ENCODE peak calls at places on chromosomes 1 and 21, in nine cellular contexts. I is CD8-positive, alpha-beta T cell; P is hepatocyte; M is lower leg skin; C is fibroblast of lung; W is Calu3; Y is brain microvascular endothelial cell; N is WERI-Rb-1; H is mammary epithelial cell. O is an unnamed sample.

GRCh38 chr1:94864821-94865220 is 44.7 kb downstream of the SLC44A3 start:
- DNase-seq in I (no peak), P (peak), M (peak), C (no peak), W (no peak), Y (no peak), N (no peak), H (no peak), O (no peak)

GRCh38 chr1:28646040-28646439 is 2.4 kb upstream of the RNU11 start:
- DNase-seq in I (no peak), P (peak), M (no peak), C (no peak), W (no peak), Y (peak), N (no peak), H (no peak), O (no peak)

GRCh38 chr1:74368335-74368734 is 133.1 kb downstream of the TNNI3K start:
- DNase-seq in I (no peak), P (no peak), M (no peak), C (peak), W (no peak), Y (no peak), N (no peak), H (no peak), O (no peak)

GRCh38 chr1:174041369-174041768 is 19.2 kb upstream of the RC3H1 start:
- DNase-seq in I (no peak), P (no peak), M (no peak), C (no peak), W (no peak), Y (no peak), N (no peak), H (no peak), O (no peak)

GRCh38 chr1:33045246-33045645 is 8.6 kb upstream of the AK2 start:
- DNase-seq in I (no peak), P (peak), M (no peak), C (no peak), W (peak), Y (no peak), N (no peak), H (no peak), O (no peak)

GRCh38 chr1:2603521-2604155 is 17.1 kb downstream of the PRXL2B start:
- DNase-seq in I (no peak), P (no peak), M (peak), C (no peak), W (no peak), Y (no peak), N (no peak), H (no peak), O (no peak)

GRCh38 chr1:20233866-20234265 is 47.5 kb upstream of the PLA2G2C start:
- DNase-seq in I (no peak), P (no peak), M (no peak), C (peak), W (no peak), Y (no peak), N (no peak), H (peak), O (no peak)

GRCh38 chr1:21887216-21887736 is 49.8 kb downstream of the HSPG2 start:
- DNase-seq in I (no peak), P (no peak), M (no peak), C (no peak), W (no peak), Y (no peak), N (no peak), H (no peak), O (no peak)

GRCh38 chr1:54302951-54303843 is 103.0 kb downstream of the SSBP3 start:
- DNase-seq in I (no peak), P (no peak), M (no peak), C (peak), W (no peak), Y (peak), N (no peak), H (no peak), O (no peak)

GRCh38 chr1:164675342-164675904 is 116.4 kb downstream of the PBX1 start:
- DNase-seq in I (no peak), P (peak), M (no peak), C (peak), W (peak), Y (peak), N (no peak), H (peak), O (no peak)

GRCh38 chr1:161096015-161096414 is 2.1 kb upstream of the KLHDC9 start:
- DNase-seq in I (no peak), P (no peak), M (peak), C (no peak), W (no peak), Y (no peak), N (no peak), H (no peak), O (no peak)

GRCh38 chr1:64229307-64229706 is 25.9 kb downstream of the UBE2U start:
- DNase-seq in I (no peak), P (no peak), M (no peak), C (no peak), W (no peak), Y (no peak), N (no peak), H (no peak), O (no peak)

GRCh38 chr1:85394130-85394529 is 70.8 kb downstream of the DDAH1 start:
- DNase-seq in I (no peak), P (no peak), M (no peak), C (no peak), W (no peak), Y (no peak), N (peak), H (no peak), O (no peak)
- TF ChIP-seq CTCF in I (no peak), P (no peak), M (no peak), C (no peak), W (no peak), Y (no peak), N (no peak), H (no peak), O (no peak)

DNA sequence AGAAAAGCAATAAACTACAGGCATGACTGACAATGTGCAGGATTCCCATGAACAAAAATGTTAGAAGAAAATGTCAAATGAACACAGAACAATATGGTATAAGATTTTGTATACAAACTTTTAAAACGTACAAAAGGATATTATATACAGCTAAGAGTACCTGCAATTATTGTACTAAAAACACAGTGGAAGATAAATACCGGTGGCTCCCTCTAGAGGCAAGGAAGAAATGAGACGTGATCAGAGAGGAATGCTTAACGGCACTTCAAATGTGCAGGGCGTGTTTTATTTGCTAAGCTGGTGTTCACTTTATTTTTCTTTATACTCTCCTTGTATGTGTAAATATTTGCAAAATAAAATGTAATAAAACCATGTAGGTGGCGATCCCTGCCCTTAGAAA is 191.8 kb upstream of the SAMSN1 start:
- DNase-seq in I (no peak), P (peak), M (no peak), C (no peak), W (peak), Y (peak), N (peak), H (peak), O (no peak)
- TF ChIP-seq CTCF in I (peak), P (peak), M (no peak), C (peak), W (peak), Y (peak), N (peak), H (peak), O (peak)

DNA sequence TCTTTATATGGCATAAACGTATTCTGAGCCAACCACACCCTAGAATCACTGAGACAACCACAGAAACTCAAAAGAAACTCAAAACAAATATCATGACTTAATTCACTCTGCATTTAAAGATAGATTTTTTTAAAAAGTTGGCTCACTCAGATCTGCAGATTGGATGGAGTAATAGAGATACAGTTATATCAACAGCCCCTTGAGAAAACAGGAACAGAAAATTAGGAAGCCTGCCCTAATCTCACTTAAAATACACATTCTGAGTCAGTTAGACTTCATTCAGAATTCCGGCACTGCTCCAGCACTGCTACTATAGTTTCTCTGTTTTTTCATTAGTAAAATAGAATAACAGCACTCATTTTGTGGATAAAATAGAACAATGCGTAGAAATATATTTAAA is 94.9 kb downstream of the COL24A1 start:
- DNase-seq in I (no peak), P (no peak), M (no peak), C (no peak), W (no peak), Y (peak), N (no peak), H (no peak), O (no peak)
- TF ChIP-seq CTCF in I (no peak), P (no peak), M (no peak), C (no peak), W (no peak), Y (no peak), N (no peak), H (no peak), O (no peak)

DNA sequence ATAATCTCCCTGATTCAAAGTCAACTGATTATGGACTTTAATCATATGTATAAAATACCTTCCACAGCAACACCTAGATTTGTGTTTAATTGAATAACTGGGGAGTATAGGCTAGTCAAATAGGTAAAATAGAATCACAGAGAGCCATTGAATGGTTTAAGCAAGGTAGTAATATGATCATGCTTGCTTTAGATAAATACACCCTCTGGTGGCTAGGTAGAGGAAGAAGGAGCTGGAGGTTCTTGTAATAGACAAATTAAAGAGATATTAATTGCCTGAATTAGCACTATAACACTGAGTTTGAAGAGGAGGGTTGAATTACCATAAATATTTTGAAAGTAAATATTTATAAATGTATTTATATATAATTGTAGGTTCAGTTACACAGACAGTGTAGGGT is 40.3 kb downstream of the DIRAS3 start:
- DNase-seq in I (no peak), P (peak), M (no peak), C (peak), W (no peak), Y (no peak), N (no peak), H (peak), O (no peak)
- TF ChIP-seq CTCF in I (no peak), P (peak), M (no peak), C (peak), W (no peak), Y (peak), N (no peak), H (peak), O (no peak)

DNA sequence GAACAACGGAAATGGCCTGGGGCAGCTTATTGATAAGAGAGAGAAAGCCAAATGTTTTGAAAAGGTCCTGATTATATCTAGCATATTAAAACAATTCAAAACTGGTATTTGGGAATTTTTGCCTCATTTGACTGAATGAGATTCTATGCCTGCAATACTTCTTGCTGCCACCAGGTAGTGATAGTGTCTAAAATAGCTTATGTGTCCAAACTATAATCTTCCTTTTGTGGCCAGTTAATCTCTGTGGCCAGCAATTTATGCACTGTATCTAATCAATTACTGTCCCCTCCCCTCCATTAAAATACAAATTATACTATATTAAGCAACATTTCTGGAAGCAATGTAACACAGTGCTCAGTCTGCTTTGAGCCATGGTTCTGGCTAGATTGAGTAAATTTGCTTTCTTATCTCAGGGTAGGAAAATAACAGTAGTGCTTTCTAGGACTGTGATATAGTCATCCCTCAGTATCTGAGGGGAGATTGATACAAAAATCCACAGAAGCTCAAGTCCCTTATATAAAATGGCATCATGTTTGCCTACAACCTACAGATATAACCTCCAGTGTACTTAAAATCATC is 91.8 kb downstream of the FOXD2 start:
- DNase-seq in I (no peak), P (no peak), M (no peak), C (no peak), W (no peak), Y (no peak), N (no peak), H (no peak), O (no peak)
- TF ChIP-seq CTCF in I (peak), P (peak), M (no peak), C (peak), W (peak), Y (peak), N (peak), H (peak), O (peak)

DNA sequence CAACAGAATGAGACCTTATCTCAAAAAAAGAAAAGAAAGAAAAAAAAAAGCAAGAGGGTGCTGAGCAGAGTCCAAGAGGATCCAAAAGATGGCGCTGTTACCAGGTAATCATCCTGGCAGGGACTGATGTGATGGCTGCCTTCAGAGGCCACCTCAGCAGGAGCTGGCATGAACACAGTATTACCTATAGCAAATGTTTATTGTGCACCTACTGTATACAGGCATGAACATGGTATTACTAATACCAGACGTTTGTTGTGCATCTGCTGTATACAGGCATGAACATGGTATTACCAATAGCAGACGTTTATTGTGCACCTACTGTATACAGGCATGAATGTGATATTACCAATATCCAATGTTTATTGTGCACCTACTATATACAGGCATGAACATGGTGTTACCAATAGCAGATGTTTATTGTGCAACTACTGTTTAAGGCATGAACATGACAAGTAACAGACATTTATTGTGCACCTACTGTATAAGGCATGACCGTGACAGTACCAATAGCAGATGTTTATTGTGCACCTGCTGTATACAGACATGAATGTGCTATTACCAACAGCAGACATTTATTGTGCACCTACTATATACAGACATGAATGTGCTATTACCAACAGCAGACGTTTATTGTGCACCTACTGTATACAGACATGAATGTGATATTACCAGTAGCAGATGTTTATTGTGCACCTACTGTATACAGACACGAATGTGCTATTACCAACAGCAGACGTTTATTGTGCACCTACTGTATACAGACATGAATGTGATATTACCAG is 115.1 kb upstream of the TMEM51 start:
- DNase-seq in I (no peak), P (peak), M (no peak), C (no peak), W (peak), Y (no peak), N (peak), H (peak), O (no peak)
- TF ChIP-seq CTCF in I (no peak), P (peak), M (no peak), C (peak), W (peak), Y (peak), N (peak), H (peak), O (peak)

DNA sequence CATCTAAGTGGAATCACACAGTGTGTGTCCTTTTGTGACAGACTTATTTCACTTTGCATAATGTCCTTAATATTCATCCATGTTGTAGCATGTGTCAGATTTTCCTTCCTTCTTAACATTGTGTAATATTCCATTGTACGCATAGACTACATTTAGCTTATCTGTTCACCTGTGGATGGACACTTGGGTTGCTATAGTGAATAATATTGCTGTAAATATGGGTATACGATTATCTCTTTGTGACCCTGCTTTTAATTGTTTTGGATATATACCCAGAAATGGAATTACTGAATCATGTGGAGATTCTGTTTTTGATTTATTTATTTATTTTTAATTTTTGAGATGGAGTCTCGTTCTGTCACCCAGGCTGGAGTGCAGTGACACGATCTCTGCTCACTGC is 63.0 kb upstream of the ATP5PO start:
- DNase-seq in I (no peak), P (no peak), M (no peak), C (no peak), W (no peak), Y (no peak), N (no peak), H (no peak), O (no peak)
- TF ChIP-seq CTCF in I (no peak), P (no peak), M (no peak), C (no peak), W (no peak), Y (no peak), N (no peak), H (no peak), O (no peak)

GRCh38 chr1:78333426-78334012 is 157.3 kb upstream of the PTGFR start:
- DNase-seq in I (no peak), P (peak), M (no peak), C (peak), W (peak), Y (peak), N (peak), H (peak), O (peak)
- TF ChIP-seq CTCF in I (peak), P (peak), M (no peak), C (peak), W (peak), Y (peak), N (peak), H (peak), O (peak)

DNA sequence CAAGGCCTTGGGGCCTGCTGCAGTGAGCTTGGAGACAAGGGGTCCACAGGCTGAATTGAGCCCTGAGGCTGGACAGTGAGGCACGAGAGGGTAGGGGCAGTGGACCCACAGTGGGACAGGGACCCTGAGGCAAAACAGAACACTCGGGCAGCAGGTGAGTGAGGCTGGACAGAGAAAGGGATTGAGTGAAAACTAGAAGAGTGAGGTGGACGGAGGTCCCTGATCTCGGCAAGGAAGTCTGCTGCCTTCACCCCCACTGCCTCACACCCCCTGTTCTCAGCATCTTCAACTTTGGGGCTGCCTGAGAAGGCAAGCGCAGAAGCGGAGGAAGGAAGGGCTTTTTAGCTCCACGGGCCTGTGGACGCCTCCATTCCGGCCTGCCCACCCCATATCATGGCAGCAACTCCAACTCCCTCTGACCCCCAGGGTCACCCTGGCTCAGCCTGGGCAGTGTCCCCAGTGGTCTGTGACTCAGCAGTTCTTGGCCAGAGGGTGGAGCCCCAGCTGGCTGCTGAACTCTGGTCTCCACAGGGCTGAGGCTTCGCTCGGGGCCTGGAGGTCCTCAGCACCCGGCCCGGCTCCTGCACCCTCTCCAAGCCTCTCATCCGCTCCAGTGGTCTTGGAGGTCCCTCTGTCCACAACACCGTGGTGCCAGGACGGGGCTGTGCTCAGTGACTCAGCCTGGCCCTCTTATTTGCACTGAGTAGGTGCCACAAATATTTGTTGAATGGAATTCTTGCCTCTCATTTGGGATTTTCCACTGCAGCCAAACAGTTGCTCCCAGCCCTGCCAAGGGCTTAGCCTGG is 60.0 kb upstream of the EPS8L3 start:
- DNase-seq in I (no peak), P (peak), M (peak), C (peak), W (peak), Y (peak), N (no peak), H (peak), O (no peak)
- TF ChIP-seq CTCF in I (no peak), P (no peak), M (no peak), C (peak), W (no peak), Y (peak), N (peak), H (no peak), O (no peak)

GRCh38 chr1:153977250-153978240 is at the start of gene JTB:
- DNase-seq in I (peak), P (peak), M (peak), C (peak), W (peak), Y (peak), N (peak), H (peak), O (peak)
- TF ChIP-seq CTCF in I (no peak), P (no peak), M (no peak), C (no peak), W (no peak), Y (no peak), N (peak), H (no peak), O (no peak)

O was measured in GM06990.